ENCODE peak calls at places on chromosomes 4 and X, in five cellular contexts. D, O, P, H and R are unnamed samples.

GRCh38 chrX:100829730-100830129 is 9.5 kb downstream of the CSTF2 start:
- DNase-seq in H (no peak), D (no peak), P (no peak), O (no peak), R (no peak)

GRCh38 chr4:145609494-145610427 is 9.4 kb upstream of the MMAA start:
- DNase-seq in O (peak), P (peak), D (peak), H (peak), R (peak)

GRCh38 chrX:15269618-15270521 is at the start of gene ASB9:
- DNase-seq in O (no peak), H (peak), P (peak), D (peak), R (peak)

GRCh38 chrX:38879631-38880220 is 78.5 kb downstream of the MID1IP1 start:
- DNase-seq in P (no peak), H (peak), D (no peak), O (no peak), R (peak)

GRCh38 chr4:155604718-155605601 is 61.7 kb upstream of the GUCY1A1 start:
- DNase-seq in D (no peak), O (peak), P (no peak), H (peak), R (no peak)

GRCh38 chr4:100208964-100209363 is 18.7 kb upstream of the DDIT4L start:
- DNase-seq in D (no peak), P (no peak), O (no peak), H (no peak), R (peak)

GRCh38 chrX:11585174-11585573 is 80.5 kb downstream of the ARHGAP6 start:
- DNase-seq in P (no peak), D (no peak), H (no peak), O (no peak), R (no peak)

GRCh38 chr4:88163286-88163685 is 4.8 kb upstream of the ABCG2 start:
- DNase-seq in H (no peak), P (no peak), O (no peak), D (no peak), R (no peak)

GRCh38 chr4:109232666-109233065 is 69.8 kb downstream of the COL25A1 start:
- DNase-seq in P (no peak), D (no peak), O (no peak), H (no peak), R (no peak)

GRCh38 chr4:55554453-55555030 is 7.8 kb upstream of the CLOCK start:
- DNase-seq in P (peak), H (peak), D (no peak), O (no peak), R (no peak)

GRCh38 chr4:75671802-75672421 is 1.3 kb downstream of the G3BP2 start:
- DNase-seq in D (no peak), O (no peak), P (peak), H (no peak), R (no peak)

GRCh38 chrX:65697173-65697572 is 29.7 kb downstream of the MSN start:
- DNase-seq in D (no peak), P (no peak), H (no peak), O (no peak), R (no peak)

GRCh38 chrX:126855839-126856238 is 36.3 kb downstream of the PRR32 start:
- DNase-seq in P (no peak), O (no peak), D (no peak), H (no peak), R (no peak)

GRCh38 chr4:75497133-75497532 is 17.1 kb downstream of the RCHY1 start:
- DNase-seq in H (no peak), P (no peak), D (no peak), O (no peak), R (no peak)

GRCh38 chrX:114581528-114582263 is 2.2 kb upstream of the HTR2C start:
- DNase-seq in D (no peak), P (no peak), H (no peak), O (no peak), R (no peak)

GRCh38 chr4:152626790-152627189 is 53.0 kb downstream of the TMEM154 start:
- DNase-seq in P (no peak), D (no peak), H (no peak), O (no peak), R (no peak)

GRCh38 chr4:119044919-119045318 is 90.7 kb upstream of the MYOZ2 start:
- DNase-seq in P (no peak), H (no peak), O (no peak), D (no peak), R (no peak)

GRCh38 chrX:2351321-2351720 is 149.5 kb downstream of the DHRSX start:
- DNase-seq in O (no peak), H (no peak), D (no peak), P (peak), R (no peak)

GRCh38 chr4:26509681-26510333 is 19.5 kb upstream of the CCKAR start:
- DNase-seq in D (no peak), P (no peak), O (no peak), H (no peak), R (no peak)

GRCh38 chr4:84870398-84871163 is 95.9 kb downstream of the WDFY3 start:
- DNase-seq in O (no peak), H (no peak), D (no peak), P (peak), R (peak)

GRCh38 chr4:83121246-83121645 is 6.7 kb upstream of the PLAC8 start:
- DNase-seq in D (no peak), P (no peak), O (no peak), H (no peak), R (no peak)

GRCh38 chr4:41646862-41647261 is 101.7 kb downstream of the PHOX2B start:
- DNase-seq in D (no peak), O (no peak), H (no peak), P (no peak), R (no peak)

GRCh38 chr4:3269105-3269927 is 20.4 kb downstream of the MSANTD1 start:
- DNase-seq in D (no peak), P (no peak), H (no peak), O (no peak), R (no peak)

GRCh38 chr4:135601351-135601750 is 1399.8 kb upstream of the PABPC4L start:
- DNase-seq in P (no peak), H (no peak), D (no peak), O (no peak), R (peak)

GRCh38 chr4:80058740-80059139 is 14.3 kb downstream of the ANTXR2 start:
- DNase-seq in D (peak), H (peak), O (no peak), P (no peak), R (no peak)

GRCh38 chr4:7722716-7723115 is 216.9 kb downstream of the AFAP1 start:
- DNase-seq in H (no peak), D (no peak), O (no peak), P (no peak), R (no peak)

GRCh38 chr4:7723625-7724024 is 216.0 kb downstream of the AFAP1 start:
- DNase-seq in O (no peak), D (no peak), P (no peak), H (no peak), R (no peak)

GRCh38 chr4:7725951-7726350 is 213.7 kb downstream of the AFAP1 start:
- DNase-seq in D (no peak), O (no peak), H (no peak), P (no peak), R (no peak)

GRCh38 chr4:7719354-7720174 is 220.1 kb downstream of the AFAP1 start:
- DNase-seq in P (peak), O (no peak), H (peak), D (peak), R (peak)

GRCh38 chr4:7721984-7722551 is 217.6 kb downstream of the AFAP1 start:
- DNase-seq in P (no peak), O (no peak), H (no peak), D (no peak), R (peak)
- TF ChIP-seq CTCF in P (no peak), O (no peak), H (no peak), D (no peak), R (peak)

DNA sequence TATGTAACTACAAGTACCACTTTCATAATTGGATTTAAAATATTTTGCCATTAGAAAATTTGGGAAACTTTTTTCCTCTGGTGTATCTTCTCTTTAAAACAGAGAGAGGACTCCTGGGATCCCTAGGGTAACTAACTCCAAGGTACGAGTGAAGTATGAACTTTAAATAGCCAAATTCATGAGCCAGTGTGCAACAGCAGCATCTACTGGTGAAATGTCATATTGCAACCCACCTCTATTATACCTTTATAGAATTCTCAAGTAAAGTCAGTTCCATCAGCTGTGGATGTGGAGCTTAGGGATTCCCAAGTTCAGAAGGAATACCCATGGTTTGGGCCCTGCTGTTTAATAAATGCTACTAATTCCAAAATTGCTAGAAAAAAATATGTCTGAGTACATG is 282.7 kb upstream of the TAPT1 start:
- DNase-seq in O (no peak), H (no peak), D (no peak), P (no peak), R (no peak)
- TF ChIP-seq CTCF in O (no peak), H (no peak), D (no peak), P (no peak), R (no peak)

GRCh38 chr4:4521069-4521468 is 20.8 kb downstream of the STX18 start:
- DNase-seq in O (no peak), H (no peak), P (no peak), D (no peak), R (no peak)

GRCh38 chr4:4521767-4522166 is 20.1 kb downstream of the STX18 start:
- DNase-seq in P (no peak), H (no peak), D (no peak), O (no peak), R (no peak)

GRCh38 chr4:4518747-4519146 is 23.1 kb downstream of the STX18 start:
- DNase-seq in O (no peak), H (no peak), P (no peak), D (no peak), R (no peak)

GRCh38 chr4:4524364-4524763 is 17.5 kb downstream of the STX18 start:
- DNase-seq in P (no peak), D (peak), H (no peak), O (no peak), R (no peak)

GRCh38 chr4:4519296-4519898 is 22.5 kb downstream of the STX18 start:
- DNase-seq in H (no peak), D (no peak), O (no peak), P (peak), R (no peak)
- TF ChIP-seq CTCF in H (no peak), D (peak), O (peak), P (peak), R (peak)

DNA sequence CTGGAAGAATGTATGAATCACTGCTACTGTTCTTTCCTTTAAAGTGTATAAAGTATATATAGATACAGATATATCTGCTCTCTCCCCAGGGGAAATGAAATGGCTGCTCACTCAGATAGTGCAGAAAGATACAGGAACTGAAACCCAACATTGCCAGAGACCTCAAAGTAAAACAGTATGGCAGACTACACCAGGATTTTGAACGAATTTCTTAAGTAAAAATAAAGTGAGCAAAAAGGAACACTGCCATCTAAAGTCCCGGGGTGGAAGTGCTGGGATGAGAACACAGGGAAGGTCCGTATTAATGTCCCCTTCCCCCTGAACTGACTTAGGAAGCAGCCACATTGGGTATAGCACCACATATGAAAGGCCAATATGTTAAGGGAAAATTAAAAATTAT is 93.4 kb downstream of the TMA16 start:
- DNase-seq in P (no peak), O (no peak), H (no peak), D (no peak), R (no peak)
- TF ChIP-seq CTCF in P (no peak), O (no peak), H (no peak), D (peak), R (no peak)